ENCODE peak calls at places on chromosome 9, in eight cellular contexts. One of them, this sample, is unnamed.

GRCh38 chr9:89593776-89594427 is 10.9 kb upstream of the GADD45G start:
- DNase-seq in tibial nerve: peak
- DNase-seq in heart left ventricle: peak
- DNase-seq in GM12891: peak
- DNase-seq in Peyer's patch: peak
- DNase-seq in uterus: no peak
- DNase-seq in IMR-90: peak
- DNase-seq in esophagus squamous epithelium: no peak
- DNase-seq in this sample: peak

GRCh38 chr9:73437758-73438157 is 286.1 kb downstream of the ANXA1 start:
- DNase-seq in tibial nerve: no peak
- DNase-seq in heart left ventricle: no peak
- DNase-seq in GM12891: no peak
- DNase-seq in Peyer's patch: no peak
- DNase-seq in uterus: no peak
- DNase-seq in IMR-90: no peak
- DNase-seq in esophagus squamous epithelium: no peak
- DNase-seq in this sample: no peak

GRCh38 chr9:113579270-113580040 is 115.9 kb downstream of the RGS3 start:
- DNase-seq in tibial nerve: no peak
- DNase-seq in heart left ventricle: peak
- DNase-seq in GM12891: no peak
- DNase-seq in Peyer's patch: peak
- DNase-seq in uterus: no peak
- DNase-seq in IMR-90: peak
- DNase-seq in esophagus squamous epithelium: peak
- DNase-seq in this sample: peak

GRCh38 chr9:90925581-90926257 is 124.1 kb downstream of the SYK start:
- DNase-seq in tibial nerve: no peak
- DNase-seq in heart left ventricle: no peak
- DNase-seq in GM12891: no peak
- DNase-seq in Peyer's patch: no peak
- DNase-seq in uterus: no peak
- DNase-seq in IMR-90: peak
- DNase-seq in esophagus squamous epithelium: no peak
- DNase-seq in this sample: no peak

GRCh38 chr9:129343697-129344375 is 165.8 kb upstream of the IER5L start:
- DNase-seq in tibial nerve: peak
- DNase-seq in heart left ventricle: peak
- DNase-seq in GM12891: no peak
- DNase-seq in Peyer's patch: peak
- DNase-seq in uterus: peak
- DNase-seq in IMR-90: no peak
- DNase-seq in esophagus squamous epithelium: peak
- DNase-seq in this sample: no peak

GRCh38 chr9:129726322-129727160 is 26.3 kb downstream of the PTGES start:
- DNase-seq in tibial nerve: peak
- DNase-seq in heart left ventricle: peak
- DNase-seq in GM12891: peak
- DNase-seq in Peyer's patch: peak
- DNase-seq in uterus: peak
- DNase-seq in IMR-90: peak
- DNase-seq in esophagus squamous epithelium: no peak
- DNase-seq in this sample: peak

GRCh38 chr9:112747094-112747493 is 3.5 kb upstream of the SNX30 start:
- DNase-seq in tibial nerve: no peak
- DNase-seq in heart left ventricle: no peak
- DNase-seq in GM12891: no peak
- DNase-seq in Peyer's patch: no peak
- DNase-seq in uterus: no peak
- DNase-seq in IMR-90: no peak
- DNase-seq in esophagus squamous epithelium: no peak
- DNase-seq in this sample: no peak

GRCh38 chr9:108271646-108272349 is 584.0 kb downstream of the ACTL7B start:
- DNase-seq in tibial nerve: no peak
- DNase-seq in heart left ventricle: no peak
- DNase-seq in GM12891: no peak
- DNase-seq in Peyer's patch: peak
- DNase-seq in uterus: no peak
- DNase-seq in IMR-90: peak
- DNase-seq in esophagus squamous epithelium: no peak
- DNase-seq in this sample: no peak

GRCh38 chr9:105901514-105902109 is 207.3 kb downstream of the TMEM38B start:
- DNase-seq in tibial nerve: no peak
- DNase-seq in heart left ventricle: peak
- DNase-seq in GM12891: peak
- DNase-seq in Peyer's patch: no peak
- DNase-seq in uterus: no peak
- DNase-seq in IMR-90: peak
- DNase-seq in esophagus squamous epithelium: no peak
- DNase-seq in this sample: peak

GRCh38 chr9:116737137-116737546 is 50.0 kb downstream of the TRIM32 start:
- DNase-seq in tibial nerve: peak
- DNase-seq in heart left ventricle: peak
- DNase-seq in GM12891: peak
- DNase-seq in Peyer's patch: peak
- DNase-seq in uterus: peak
- DNase-seq in IMR-90: peak
- DNase-seq in esophagus squamous epithelium: peak
- DNase-seq in this sample: peak

GRCh38 chr9:124327488-124327887 is 69.7 kb downstream of the NEK6 start:
- DNase-seq in tibial nerve: no peak
- DNase-seq in heart left ventricle: no peak
- DNase-seq in GM12891: no peak
- DNase-seq in Peyer's patch: no peak
- DNase-seq in uterus: no peak
- DNase-seq in IMR-90: no peak
- DNase-seq in esophagus squamous epithelium: no peak
- DNase-seq in this sample: no peak

GRCh38 chr9:92100237-92100911 is 14.8 kb downstream of the SPTLC1 start:
- DNase-seq in tibial nerve: no peak
- DNase-seq in heart left ventricle: no peak
- DNase-seq in GM12891: no peak
- DNase-seq in Peyer's patch: no peak
- DNase-seq in uterus: no peak
- DNase-seq in IMR-90: peak
- DNase-seq in esophagus squamous epithelium: no peak
- DNase-seq in this sample: no peak

GRCh38 chr9:113969343-113969742 is 93.2 kb downstream of the ZNF618 start:
- DNase-seq in tibial nerve: no peak
- DNase-seq in heart left ventricle: no peak
- DNase-seq in GM12891: no peak
- DNase-seq in Peyer's patch: no peak
- DNase-seq in uterus: no peak
- DNase-seq in IMR-90: no peak
- DNase-seq in esophagus squamous epithelium: no peak
- DNase-seq in this sample: no peak

GRCh38 chr9:117156150-117156688 is 258.6 kb downstream of the ASTN2 start:
- DNase-seq in tibial nerve: no peak
- DNase-seq in heart left ventricle: no peak
- DNase-seq in GM12891: no peak
- DNase-seq in Peyer's patch: no peak
- DNase-seq in uterus: no peak
- DNase-seq in IMR-90: no peak
- DNase-seq in esophagus squamous epithelium: no peak
- DNase-seq in this sample: no peak

DNA sequence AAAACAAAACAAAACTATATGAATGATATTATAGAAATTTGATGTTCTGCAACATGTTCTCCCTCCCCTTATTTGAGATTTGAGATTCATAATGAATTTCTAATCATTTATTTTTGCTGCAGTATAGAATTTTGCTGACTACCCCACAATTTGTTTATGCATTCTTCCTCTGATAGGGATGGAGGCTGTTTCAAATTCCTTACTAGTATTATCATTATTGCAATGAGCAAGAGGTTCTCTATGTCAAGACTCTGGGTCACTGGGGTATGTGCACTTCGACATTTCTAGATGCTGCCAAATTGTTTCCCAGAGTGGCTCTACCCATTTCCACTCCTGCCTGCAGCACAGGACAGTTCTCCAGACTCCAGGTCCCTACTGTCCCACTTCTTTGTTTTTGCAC is 54.9 kb upstream of the DAB2IP start:
- DNase-seq in tibial nerve: no peak
- DNase-seq in heart left ventricle: no peak
- DNase-seq in GM12891: no peak
- DNase-seq in Peyer's patch: no peak
- DNase-seq in uterus: no peak
- DNase-seq in IMR-90: peak
- DNase-seq in esophagus squamous epithelium: no peak
- DNase-seq in this sample: no peak
- TF ChIP-seq POLR2A in tibial nerve: no peak
- TF ChIP-seq POLR2A in heart left ventricle: no peak
- TF ChIP-seq POLR2A in GM12891: no peak
- TF ChIP-seq POLR2A in Peyer's patch: no peak
- TF ChIP-seq POLR2A in uterus: no peak
- TF ChIP-seq POLR2A in IMR-90: no peak
- TF ChIP-seq POLR2A in esophagus squamous epithelium: no peak
- TF ChIP-seq POLR2A in this sample: no peak

GRCh38 chr9:137278061-137278912 is 761 bp downstream of the TOR4A start:
- DNase-seq in tibial nerve: no peak
- DNase-seq in heart left ventricle: peak
- DNase-seq in GM12891: no peak
- DNase-seq in Peyer's patch: peak
- DNase-seq in uterus: no peak
- DNase-seq in IMR-90: no peak
- DNase-seq in esophagus squamous epithelium: no peak
- DNase-seq in this sample: peak

GRCh38 chr9:137276757-137277328 is 683 bp upstream of the TOR4A start:
- DNase-seq in tibial nerve: peak
- DNase-seq in heart left ventricle: peak
- DNase-seq in GM12891: no peak
- DNase-seq in Peyer's patch: peak
- DNase-seq in uterus: peak
- DNase-seq in IMR-90: peak
- DNase-seq in esophagus squamous epithelium: no peak
- DNase-seq in this sample: peak

GRCh38 chr9:137275937-137276756 is 1.4 kb upstream of the TOR4A start:
- DNase-seq in tibial nerve: no peak
- DNase-seq in heart left ventricle: peak
- DNase-seq in GM12891: no peak
- DNase-seq in Peyer's patch: no peak
- DNase-seq in uterus: no peak
- DNase-seq in IMR-90: no peak
- DNase-seq in esophagus squamous epithelium: no peak
- DNase-seq in this sample: no peak

GRCh38 chr9:137278913-137279711 is 1.6 kb downstream of the TOR4A start:
- DNase-seq in tibial nerve: no peak
- DNase-seq in heart left ventricle: peak
- DNase-seq in GM12891: no peak
- DNase-seq in Peyer's patch: no peak
- DNase-seq in uterus: no peak
- DNase-seq in IMR-90: no peak
- DNase-seq in esophagus squamous epithelium: no peak
- DNase-seq in this sample: no peak

GRCh38 chr9:137277329-137278041 is at the start of gene TOR4A:
- DNase-seq in tibial nerve: peak
- DNase-seq in heart left ventricle: peak
- DNase-seq in GM12891: peak
- DNase-seq in Peyer's patch: peak
- DNase-seq in uterus: peak
- DNase-seq in IMR-90: peak
- DNase-seq in esophagus squamous epithelium: peak
- DNase-seq in this sample: peak
- TF ChIP-seq POLR2A in tibial nerve: no peak
- TF ChIP-seq POLR2A in heart left ventricle: peak
- TF ChIP-seq POLR2A in GM12891: no peak
- TF ChIP-seq POLR2A in Peyer's patch: peak
- TF ChIP-seq POLR2A in uterus: peak
- TF ChIP-seq POLR2A in IMR-90: peak
- TF ChIP-seq POLR2A in esophagus squamous epithelium: peak
- TF ChIP-seq POLR2A in this sample: peak

GRCh38 chr9:36893911-36894310 is 140.2 kb downstream of the PAX5 start:
- DNase-seq in tibial nerve: no peak
- DNase-seq in heart left ventricle: no peak
- DNase-seq in GM12891: no peak
- DNase-seq in Peyer's patch: peak
- DNase-seq in uterus: no peak
- DNase-seq in IMR-90: no peak
- DNase-seq in esophagus squamous epithelium: no peak
- DNase-seq in this sample: no peak

GRCh38 chr9:36895744-36896260 is 138.3 kb downstream of the PAX5 start:
- DNase-seq in tibial nerve: no peak
- DNase-seq in heart left ventricle: no peak
- DNase-seq in GM12891: no peak
- DNase-seq in Peyer's patch: no peak
- DNase-seq in uterus: no peak
- DNase-seq in IMR-90: no peak
- DNase-seq in esophagus squamous epithelium: no peak
- DNase-seq in this sample: no peak

GRCh38 chr9:36893148-36893547 is 140.9 kb downstream of the PAX5 start:
- DNase-seq in tibial nerve: no peak
- DNase-seq in heart left ventricle: no peak
- DNase-seq in GM12891: no peak
- DNase-seq in Peyer's patch: peak
- DNase-seq in uterus: no peak
- DNase-seq in IMR-90: no peak
- DNase-seq in esophagus squamous epithelium: no peak
- DNase-seq in this sample: no peak

GRCh38 chr9:36896296-36896695 is 137.8 kb downstream of the PAX5 start:
- DNase-seq in tibial nerve: no peak
- DNase-seq in heart left ventricle: no peak
- DNase-seq in GM12891: no peak
- DNase-seq in Peyer's patch: no peak
- DNase-seq in uterus: no peak
- DNase-seq in IMR-90: no peak
- DNase-seq in esophagus squamous epithelium: no peak
- DNase-seq in this sample: no peak

DNA sequence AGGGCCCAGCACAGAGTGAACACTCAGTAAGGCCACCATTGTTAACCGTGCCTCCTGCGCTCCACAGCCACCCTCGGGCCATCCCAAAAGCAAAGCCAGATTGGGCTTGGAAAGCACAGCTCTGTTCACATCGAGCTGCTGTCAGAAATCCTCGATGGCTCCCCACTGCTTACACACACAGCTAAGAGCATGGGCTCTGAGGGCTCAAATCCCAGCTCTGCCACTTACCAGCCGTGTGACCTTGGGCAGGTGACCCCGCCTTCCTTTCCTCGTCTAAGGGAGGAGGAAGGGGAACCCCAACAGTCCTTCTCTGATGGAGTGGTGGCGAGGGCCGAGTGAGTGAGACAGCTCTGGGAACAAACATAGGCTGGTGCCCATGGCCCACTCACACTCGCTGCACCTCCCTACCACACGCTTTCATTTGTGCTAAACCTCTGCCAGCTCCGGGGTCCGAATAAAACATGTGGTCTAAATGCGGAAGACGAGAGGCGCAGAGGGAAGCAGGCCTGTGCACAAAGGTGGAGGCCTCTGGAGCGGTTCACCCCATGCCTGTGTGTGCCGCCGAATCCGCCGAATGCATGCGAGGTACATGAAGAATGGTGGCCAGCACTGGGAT is 139.3 kb downstream of the PAX5 start:
- DNase-seq in tibial nerve: no peak
- DNase-seq in heart left ventricle: no peak
- DNase-seq in GM12891: no peak
- DNase-seq in Peyer's patch: no peak
- DNase-seq in uterus: no peak
- DNase-seq in IMR-90: no peak
- DNase-seq in esophagus squamous epithelium: no peak
- DNase-seq in this sample: no peak
- TF ChIP-seq POLR2A in tibial nerve: no peak
- TF ChIP-seq POLR2A in heart left ventricle: no peak
- TF ChIP-seq POLR2A in GM12891: no peak
- TF ChIP-seq POLR2A in Peyer's patch: no peak
- TF ChIP-seq POLR2A in uterus: no peak
- TF ChIP-seq POLR2A in IMR-90: no peak
- TF ChIP-seq POLR2A in esophagus squamous epithelium: no peak
- TF ChIP-seq POLR2A in this sample: no peak

GRCh38 chr9:36400332-36401178 is 486 bp upstream of the RNF38 start:
- DNase-seq in tibial nerve: peak
- DNase-seq in heart left ventricle: peak
- DNase-seq in GM12891: peak
- DNase-seq in Peyer's patch: peak
- DNase-seq in uterus: peak
- DNase-seq in IMR-90: peak
- DNase-seq in esophagus squamous epithelium: peak
- DNase-seq in this sample: peak
- TF ChIP-seq POLR2A in tibial nerve: no peak
- TF ChIP-seq POLR2A in heart left ventricle: peak
- TF ChIP-seq POLR2A in GM12891: peak
- TF ChIP-seq POLR2A in Peyer's patch: peak
- TF ChIP-seq POLR2A in uterus: peak
- TF ChIP-seq POLR2A in IMR-90: no peak
- TF ChIP-seq POLR2A in esophagus squamous epithelium: peak
- TF ChIP-seq POLR2A in this sample: peak